ENCODE peak calls at places on chromosomes 2 and 18, in eight cellular contexts. A is hypothalamus; E is T-helper 2 cell treated with Interferon-gamma antibody and Interleukin-4, amounts not matched to agents 5 μg/mL and 100 μg/mL, for 36 hours; M is breast epithelium; G is iPS DF 19.7; H is activated naive CD4-positive, alpha-beta T cell treated with anti-CD3 and anti-CD28 coated beads, Interleukin-2, amount 10 ng/mL, durations not matched to agents 7 days and 5 days; Y is activated naive CD8-positive, alpha-beta T cell treated with anti-CD3 and anti-CD28 coated beads, Interleukin-2, amount 50 U/mL, for 16 hours; R is ovary. T is an unnamed sample.

GRCh38 chr2:239307221-239307569 is 93.6 kb downstream of the HDAC4 start:
- DNase-seq in E (no peak), H (no peak), A (no peak), Y (no peak), M (no peak), G (no peak), R (no peak), T (no peak)

GRCh38 chr18:23105581-23106219 is 29.6 kb upstream of the CABLES1 start:
- DNase-seq in G (no peak), E (no peak), A (no peak), R (no peak), Y (no peak), M (no peak), H (no peak), T (no peak)

GRCh38 chr2:23905155-23905554 is 21.8 kb downstream of the ATAD2B start:
- DNase-seq in Y (no peak), G (no peak), H (no peak), M (no peak), A (no peak), R (no peak), E (no peak), T (no peak)

GRCh38 chr2:120104002-120104467 is 91.2 kb downstream of the EPB41L5 start:
- DNase-seq in G (no peak), R (no peak), H (no peak), Y (no peak), M (no peak), A (no peak), E (no peak), T (no peak)

GRCh38 chr18:31401156-31402025 is 24.8 kb downstream of the DSG4 start:
- DNase-seq in A (no peak), E (no peak), R (no peak), H (no peak), Y (no peak), G (no peak), M (no peak), T (no peak)

GRCh38 chr18:21047116-21047515 is 64.5 kb downstream of the ROCK1 start:
- DNase-seq in H (no peak), A (no peak), M (no peak), R (no peak), G (no peak), E (no peak), Y (no peak), T (no peak)

GRCh38 chr2:2022941-2023586 is 278.7 kb upstream of the PXDN start:
- DNase-seq in E (no peak), M (no peak), A (no peak), R (no peak), H (no peak), G (no peak), Y (no peak), T (no peak)

GRCh38 chr2:233799716-233800115 is 21.6 kb downstream of the MROH2A start:
- DNase-seq in H (peak; percentile 2), M (no peak), E (no peak), A (no peak), Y (no peak), R (peak; percentile 7), G (no peak), T (no peak)

GRCh38 chr2:61658841-61659780 is 121.0 kb upstream of the XPO1 start:
- DNase-seq in Y (no peak), A (no peak), G (peak; percentile 47), H (no peak), R (no peak), E (no peak), M (no peak), T (no peak)

GRCh38 chr2:25312958-25313710 is 28.6 kb downstream of the DNMT3A start:
- DNase-seq in G (no peak), H (peak; percentile 52), E (peak; percentile 33), A (no peak), Y (no peak), M (no peak), R (no peak), T (no peak)

GRCh38 chr2:3288455-3289163 is 89.0 kb downstream of the EIPR1 start:
- DNase-seq in G (no peak), E (no peak), R (peak; percentile 7), M (no peak), H (no peak), A (peak; percentile 28), Y (no peak), T (peak; percentile 26)

GRCh38 chr2:217223222-217223930 is 363.5 kb upstream of the TNP1 start:
- DNase-seq in H (peak; percentile 53), A (no peak), Y (peak; percentile 11), G (no peak), R (no peak), M (no peak), E (peak; percentile 83), T (no peak)

GRCh38 chr2:12884713-12885282 is 168.1 kb downstream of the TRIB2 start:
- DNase-seq in H (no peak), Y (no peak), A (no peak), G (no peak), R (no peak), E (no peak), M (no peak), T (peak; percentile 7)

GRCh38 chr2:133240505-133241230 is 327.6 kb downstream of the NCKAP5 start:
- DNase-seq in Y (no peak), E (no peak), H (no peak), G (no peak), R (no peak), M (no peak), A (no peak), T (no peak)

GRCh38 chr18:79531926-79532689 is 136.4 kb downstream of the NFATC1 start:
- DNase-seq in R (peak; percentile 26), A (no peak), Y (no peak), H (no peak), G (no peak), M (no peak), E (no peak), T (no peak)

GRCh38 chr18:11125372-11126315 is 23.7 kb downstream of the PIEZO2 start:
- DNase-seq in A (no peak), R (no peak), M (no peak), H (no peak), G (no peak), Y (no peak), E (no peak), T (no peak)

GRCh38 chr2:239035361-239035814 is 187.5 kb downstream of the TWIST2 start:
- DNase-seq in G (no peak), H (peak; percentile 77), R (peak; percentile 77), M (no peak), E (peak; percentile 46), A (peak; percentile 38), Y (peak; percentile 34), T (no peak)

GRCh38 chr2:96506016-96506906 is 1.1 kb upstream of the NEURL3 start:
- DNase-seq in H (no peak), A (no peak), Y (no peak), E (no peak), G (no peak), R (no peak), M (no peak), T (no peak)

GRCh38 chr2:237254369-237254861 is 159.5 kb downstream of the COL6A3 start:
- DNase-seq in E (no peak), M (no peak), R (no peak), A (no peak), G (no peak), Y (no peak), H (no peak), T (no peak)

GRCh38 chr2:148978736-148979135 is 59.8 kb upstream of the LYPD6B start:
- DNase-seq in H (no peak), G (no peak), A (no peak), R (no peak), Y (no peak), M (no peak), E (no peak), T (no peak)

GRCh38 chr2:162473-163135 is 101.2 kb downstream of the SH3YL1 start:
- DNase-seq in A (no peak), M (no peak), E (no peak), R (no peak), H (no peak), Y (no peak), G (no peak), T (no peak)

T was measured in putamen.